ENCODE peak calls at places on chromosomes 6 and 20, in nine cellular contexts. One of them, this sample, is unnamed.

GRCh38 chr20:59222982-59223610 is 59.5 kb downstream of the ZNF831 start:
- DNase-seq in right cardiac atrium: peak
- DNase-seq in left ventricle myocardium inferior: no peak
- DNase-seq in stimulated activated CD4-positive, alpha-beta T cell treated with anti-CD3 and anti-CD28 coated beads, TNF-alpha, amount 100 ng/mL, for 24 hours: no peak
- DNase-seq in BJ: no peak
- DNase-seq in NCI-H1694 treated with DMSO at 0.1 percent for 48 hours: no peak
- DNase-seq in colonic mucosa: no peak
- DNase-seq in mesothelial cell of epicardium: no peak
- DNase-seq in tibial artery: no peak
- DNase-seq in this sample: no peak

GRCh38 chr6:167651251-167652041 is 175.3 kb upstream of the AFDN start:
- DNase-seq in right cardiac atrium: no peak
- DNase-seq in left ventricle myocardium inferior: no peak
- DNase-seq in stimulated activated CD4-positive, alpha-beta T cell treated with anti-CD3 and anti-CD28 coated beads, TNF-alpha, amount 100 ng/mL, for 24 hours: no peak
- DNase-seq in BJ: no peak
- DNase-seq in NCI-H1694 treated with DMSO at 0.1 percent for 48 hours: no peak
- DNase-seq in colonic mucosa: no peak
- DNase-seq in mesothelial cell of epicardium: no peak
- DNase-seq in tibial artery: no peak
- DNase-seq in this sample: no peak

GRCh38 chr6:134422426-134423231 is 104.7 kb upstream of the SGK1 start:
- DNase-seq in right cardiac atrium: no peak
- DNase-seq in left ventricle myocardium inferior: no peak
- DNase-seq in stimulated activated CD4-positive, alpha-beta T cell treated with anti-CD3 and anti-CD28 coated beads, TNF-alpha, amount 100 ng/mL, for 24 hours: no peak
- DNase-seq in BJ: peak
- DNase-seq in NCI-H1694 treated with DMSO at 0.1 percent for 48 hours: no peak
- DNase-seq in colonic mucosa: no peak
- DNase-seq in mesothelial cell of epicardium: no peak
- DNase-seq in tibial artery: no peak
- DNase-seq in this sample: no peak

GRCh38 chr20:7967199-7967844 is 27.1 kb upstream of the HAO1 start:
- DNase-seq in right cardiac atrium: no peak
- DNase-seq in left ventricle myocardium inferior: no peak
- DNase-seq in stimulated activated CD4-positive, alpha-beta T cell treated with anti-CD3 and anti-CD28 coated beads, TNF-alpha, amount 100 ng/mL, for 24 hours: no peak
- DNase-seq in BJ: peak
- DNase-seq in NCI-H1694 treated with DMSO at 0.1 percent for 48 hours: no peak
- DNase-seq in colonic mucosa: no peak
- DNase-seq in mesothelial cell of epicardium: no peak
- DNase-seq in tibial artery: no peak
- DNase-seq in this sample: no peak

GRCh38 chr6:34148864-34149810 is 3.2 kb upstream of the GRM4 start:
- DNase-seq in right cardiac atrium: no peak
- DNase-seq in left ventricle myocardium inferior: no peak
- DNase-seq in stimulated activated CD4-positive, alpha-beta T cell treated with anti-CD3 and anti-CD28 coated beads, TNF-alpha, amount 100 ng/mL, for 24 hours: no peak
- DNase-seq in BJ: no peak
- DNase-seq in NCI-H1694 treated with DMSO at 0.1 percent for 48 hours: no peak
- DNase-seq in colonic mucosa: no peak
- DNase-seq in mesothelial cell of epicardium: no peak
- DNase-seq in tibial artery: peak
- DNase-seq in this sample: no peak

GRCh38 chr20:19823971-19824370 is 65.9 kb downstream of the RIN2 start:
- DNase-seq in right cardiac atrium: peak
- DNase-seq in left ventricle myocardium inferior: no peak
- DNase-seq in stimulated activated CD4-positive, alpha-beta T cell treated with anti-CD3 and anti-CD28 coated beads, TNF-alpha, amount 100 ng/mL, for 24 hours: no peak
- DNase-seq in BJ: no peak
- DNase-seq in NCI-H1694 treated with DMSO at 0.1 percent for 48 hours: no peak
- DNase-seq in colonic mucosa: no peak
- DNase-seq in mesothelial cell of epicardium: no peak
- DNase-seq in tibial artery: no peak
- DNase-seq in this sample: no peak

GRCh38 chr6:129546702-129547101 is 163.3 kb downstream of the ARHGAP18 start:
- DNase-seq in right cardiac atrium: no peak
- DNase-seq in left ventricle myocardium inferior: no peak
- DNase-seq in stimulated activated CD4-positive, alpha-beta T cell treated with anti-CD3 and anti-CD28 coated beads, TNF-alpha, amount 100 ng/mL, for 24 hours: no peak
- DNase-seq in BJ: no peak
- DNase-seq in NCI-H1694 treated with DMSO at 0.1 percent for 48 hours: no peak
- DNase-seq in colonic mucosa: no peak
- DNase-seq in mesothelial cell of epicardium: no peak
- DNase-seq in tibial artery: no peak
- DNase-seq in this sample: no peak

GRCh38 chr20:43363506-43363905 is 94.2 kb upstream of the SRSF6 start:
- DNase-seq in right cardiac atrium: no peak
- DNase-seq in left ventricle myocardium inferior: no peak
- DNase-seq in stimulated activated CD4-positive, alpha-beta T cell treated with anti-CD3 and anti-CD28 coated beads, TNF-alpha, amount 100 ng/mL, for 24 hours: no peak
- DNase-seq in BJ: no peak
- DNase-seq in NCI-H1694 treated with DMSO at 0.1 percent for 48 hours: no peak
- DNase-seq in colonic mucosa: no peak
- DNase-seq in mesothelial cell of epicardium: no peak
- DNase-seq in tibial artery: no peak
- DNase-seq in this sample: no peak

GRCh38 chr6:65110031-65110430 is 597.0 kb downstream of the EYS start:
- DNase-seq in right cardiac atrium: no peak
- DNase-seq in left ventricle myocardium inferior: no peak
- DNase-seq in stimulated activated CD4-positive, alpha-beta T cell treated with anti-CD3 and anti-CD28 coated beads, TNF-alpha, amount 100 ng/mL, for 24 hours: no peak
- DNase-seq in BJ: no peak
- DNase-seq in NCI-H1694 treated with DMSO at 0.1 percent for 48 hours: no peak
- DNase-seq in colonic mucosa: no peak
- DNase-seq in mesothelial cell of epicardium: no peak
- DNase-seq in tibial artery: no peak
- DNase-seq in this sample: no peak

GRCh38 chr6:35011096-35012041 is 122.3 kb downstream of the ANKS1A start:
- DNase-seq in right cardiac atrium: no peak
- DNase-seq in left ventricle myocardium inferior: no peak
- DNase-seq in stimulated activated CD4-positive, alpha-beta T cell treated with anti-CD3 and anti-CD28 coated beads, TNF-alpha, amount 100 ng/mL, for 24 hours: no peak
- DNase-seq in BJ: no peak
- DNase-seq in NCI-H1694 treated with DMSO at 0.1 percent for 48 hours: no peak
- DNase-seq in colonic mucosa: no peak
- DNase-seq in mesothelial cell of epicardium: no peak
- DNase-seq in tibial artery: no peak
- DNase-seq in this sample: peak

GRCh38 chr6:157527471-157527907 is 146.5 kb downstream of the ZDHHC14 start:
- DNase-seq in right cardiac atrium: no peak
- DNase-seq in left ventricle myocardium inferior: no peak
- DNase-seq in stimulated activated CD4-positive, alpha-beta T cell treated with anti-CD3 and anti-CD28 coated beads, TNF-alpha, amount 100 ng/mL, for 24 hours: no peak
- DNase-seq in BJ: no peak
- DNase-seq in NCI-H1694 treated with DMSO at 0.1 percent for 48 hours: no peak
- DNase-seq in colonic mucosa: no peak
- DNase-seq in mesothelial cell of epicardium: no peak
- DNase-seq in tibial artery: peak
- DNase-seq in this sample: peak

GRCh38 chr20:23875606-23876237 is 3.8 kb downstream of the CST5 start:
- DNase-seq in right cardiac atrium: no peak
- DNase-seq in left ventricle myocardium inferior: no peak
- DNase-seq in stimulated activated CD4-positive, alpha-beta T cell treated with anti-CD3 and anti-CD28 coated beads, TNF-alpha, amount 100 ng/mL, for 24 hours: no peak
- DNase-seq in BJ: no peak
- DNase-seq in NCI-H1694 treated with DMSO at 0.1 percent for 48 hours: no peak
- DNase-seq in colonic mucosa: no peak
- DNase-seq in mesothelial cell of epicardium: no peak
- DNase-seq in tibial artery: peak
- DNase-seq in this sample: no peak

GRCh38 chr6:114312931-114313330 is 29.9 kb downstream of the HS3ST5 start:
- DNase-seq in right cardiac atrium: no peak
- DNase-seq in left ventricle myocardium inferior: no peak
- DNase-seq in stimulated activated CD4-positive, alpha-beta T cell treated with anti-CD3 and anti-CD28 coated beads, TNF-alpha, amount 100 ng/mL, for 24 hours: no peak
- DNase-seq in BJ: no peak
- DNase-seq in NCI-H1694 treated with DMSO at 0.1 percent for 48 hours: no peak
- DNase-seq in colonic mucosa: no peak
- DNase-seq in mesothelial cell of epicardium: no peak
- DNase-seq in tibial artery: no peak
- DNase-seq in this sample: no peak

GRCh38 chr20:63321148-63321831 is 28.3 kb downstream of the COL20A1 start:
- DNase-seq in right cardiac atrium: peak
- DNase-seq in left ventricle myocardium inferior: peak
- DNase-seq in stimulated activated CD4-positive, alpha-beta T cell treated with anti-CD3 and anti-CD28 coated beads, TNF-alpha, amount 100 ng/mL, for 24 hours: no peak
- DNase-seq in BJ: peak
- DNase-seq in NCI-H1694 treated with DMSO at 0.1 percent for 48 hours: no peak
- DNase-seq in colonic mucosa: no peak
- DNase-seq in mesothelial cell of epicardium: peak
- DNase-seq in tibial artery: peak
- DNase-seq in this sample: no peak

GRCh38 chr6:7129784-7130569 is 22.2 kb downstream of the RREB1 start:
- DNase-seq in right cardiac atrium: no peak
- DNase-seq in left ventricle myocardium inferior: no peak
- DNase-seq in stimulated activated CD4-positive, alpha-beta T cell treated with anti-CD3 and anti-CD28 coated beads, TNF-alpha, amount 100 ng/mL, for 24 hours: no peak
- DNase-seq in BJ: no peak
- DNase-seq in NCI-H1694 treated with DMSO at 0.1 percent for 48 hours: no peak
- DNase-seq in colonic mucosa: no peak
- DNase-seq in mesothelial cell of epicardium: no peak
- DNase-seq in tibial artery: peak
- DNase-seq in this sample: no peak